ENCODE peak calls at places on chromosomes 4 and X, in four cellular contexts. B is gastrocnemius medialis, A is upper lobe of left lung, V is heart left ventricle. Q is an unnamed sample.
A peak's percentile ranks its signal among the peaks of the same experiment; 100 is the strongest.

GRCh38 chr4:111854494-111855087 is 290.7 kb upstream of the FAM241A start:
- DNase-seq in B (no peak), A (no peak), V (no peak), Q (no peak)

GRCh38 chrX:71533850-71534515 is 1.1 kb downstream of the OGT start:
- DNase-seq in B (peak; percentile 19), A (peak; percentile 51), V (peak; percentile 52), Q (peak; percentile 59)

GRCh38 chr4:105930696-105931095 is 35.4 kb downstream of the NPNT start:
- DNase-seq in B (no peak), A (no peak), V (no peak), Q (no peak)

GRCh38 chrX:47664737-47665136 is 5.8 kb upstream of the UXT start:
- DNase-seq in B (no peak), A (no peak), V (no peak), Q (no peak)

GRCh38 chr4:16289872-16290554 is 63.7 kb upstream of the TAPT1 start:
- DNase-seq in B (no peak), A (no peak), V (no peak), Q (no peak)

GRCh38 chr4:186770446-186771175 is 47.0 kb upstream of the FAT1 start:
- DNase-seq in B (no peak), A (no peak), V (no peak), Q (no peak)

GRCh38 chrX:67544871-67545771 is 1.3 kb downstream of the AR start:
- DNase-seq in B (no peak), A (no peak), V (no peak), Q (no peak)

GRCh38 chrX:37871626-37872302 is 24.4 kb upstream of the DYNLT3 start:
- DNase-seq in B (peak; percentile 40), A (no peak), V (peak; percentile 18), Q (peak; percentile 34)

GRCh38 chr4:25088342-25088952 is 57.7 kb upstream of the LGI2 start:
- DNase-seq in B (no peak), A (no peak), V (peak; percentile 65), Q (no peak)

GRCh38 chr4:14169460-14169859 is 541.9 kb upstream of the BOD1L1 start:
- DNase-seq in B (no peak), A (no peak), V (no peak), Q (no peak)

GRCh38 chr4:47641755-47642154 is 156.7 kb downstream of the ATP10D start:
- DNase-seq in B (no peak), A (no peak), V (no peak), Q (no peak)

GRCh38 chrX:13876652-13877051 is 59.8 kb upstream of the GPM6B start:
- DNase-seq in B (no peak), A (no peak), V (peak; percentile 16), Q (no peak)

GRCh38 chrX:50618788-50619558 is 148.3 kb upstream of the DGKK start:
- DNase-seq in B (no peak), A (no peak), V (peak; percentile 27), Q (no peak)

GRCh38 chr4:65482410-65482809 is 187.9 kb downstream of the EPHA5 start:
- DNase-seq in B (no peak), A (no peak), V (no peak), Q (no peak)

GRCh38 chrX:12978205-12979010 is 3.5 kb downstream of the TMSB4X start:
- DNase-seq in B (no peak), A (peak; percentile 74), V (no peak), Q (peak; percentile 40)

GRCh38 chrX:9207142-9207541 is 173.2 kb upstream of the FAM9B start:
- DNase-seq in B (no peak), A (no peak), V (no peak), Q (peak; percentile 59)

GRCh38 chr4:182929296-182929695 is 12.1 kb upstream of the DCTD start:
- DNase-seq in B (no peak), A (no peak), V (no peak), Q (no peak)

GRCh38 chr4:14767142-14767541 is 235.1 kb upstream of the CPEB2 start:
- DNase-seq in B (no peak), A (no peak), V (no peak), Q (no peak)

GRCh38 chrX:39814391-39814790 is 283.4 kb downstream of the BCOR start:
- DNase-seq in B (no peak), A (no peak), V (no peak), Q (no peak)

GRCh38 chrX:264634-265455 is 16.3 kb upstream of the PLCXD1 start:
- DNase-seq in B (no peak), A (peak; percentile 65), V (no peak), Q (no peak)

GRCh38 chrX:4932790-4933189 is 1219.3 kb upstream of the PRKX start:
- DNase-seq in B (no peak), A (no peak), V (no peak), Q (no peak)

GRCh38 chrX:63754860-63755579 is 30.0 kb downstream of the ARHGEF9 start:
- DNase-seq in B (peak; percentile 87), A (peak; percentile 92), V (peak; percentile 92), Q (peak; percentile 93)

DNA sequence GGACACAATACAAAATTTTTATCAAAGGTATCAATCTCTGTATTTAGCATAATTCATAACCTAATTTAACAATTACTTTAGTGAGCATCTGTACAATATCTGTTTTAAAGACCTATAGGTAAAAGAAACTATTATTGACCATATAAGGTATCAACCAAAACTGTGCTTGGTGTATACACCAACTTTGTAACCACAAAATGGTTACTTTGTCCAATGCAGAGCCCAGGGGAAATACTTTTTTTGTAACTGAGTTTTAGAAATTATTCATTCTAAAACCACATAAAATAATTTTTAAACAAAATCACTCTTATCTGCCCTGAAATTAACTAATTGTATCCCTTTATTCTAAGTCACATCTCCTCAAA is 5.0 kb downstream of the CXXC4 start:
- DNase-seq in B (no peak), A (no peak), V (no peak), Q (no peak)
- H3K4me3 ChIP-seq in B (no peak overlapping the region), A (no peak overlapping the region), V (no peak overlapping the region), Q (no peak overlapping the region)

GRCh38 chrX:10233173-10233572 is 76.4 kb downstream of the CLCN4 start:
- DNase-seq in B (no peak), A (no peak), V (no peak), Q (no peak)
- H3K4me1 ChIP-seq in B (no peaks in the 10 kb centered on the region), A (no peaks in the 10 kb centered on the region), V (no peaks in the 10 kb centered on the region), Q (no peaks in the 10 kb centered on the region)

GRCh38 chrX:153780678-153781427 is at the start of gene SRPK3:
- DNase-seq in B (peak; percentile 19), A (no peak), V (peak; percentile 50), Q (no peak)
- TF ChIP-seq POLR2A in B (peak; percentile 87), A (no peak), V (peak; percentile 67), Q (no peak)

GRCh38 chr4:152945639-152946038 is 9.5 kb downstream of the FHDC1 start:
- DNase-seq in B (no peak), A (peak; percentile 54), V (no peak), Q (no peak)
- H3K4me3 ChIP-seq in B (no peak overlapping the region), A (no peak overlapping the region), V (no peak overlapping the region), Q (no peak overlapping the region)

GRCh38 chr4:4424499-4425115 is 37.7 kb downstream of the NSG1 start:
- DNase-seq in B (no peak), A (no peak), V (no peak), Q (no peak)
- H3K4me1 ChIP-seq in B (no peaks in the 10 kb centered on the region), A (no peaks in the 10 kb centered on the region), V (no peaks in the 10 kb centered on the region), Q (no peaks in the 10 kb centered on the region)

GRCh38 chr4:173371292-173372192 is 788 bp downstream of the SAP30 start:
- DNase-seq in B (peak; percentile 53), A (peak; percentile 55), V (peak; percentile 77), Q (peak; percentile 83)
- TF ChIP-seq POLR2A in B (peak; percentile 23), A (no peak), V (no peak), Q (peak; percentile 20)

Q was measured in right lobe of liver.